ENCODE peak calls at places on chromosomes 1 and 21, in four cellular contexts. Z, R, F and Y are unnamed samples.
A peak's percentile ranks its signal among the peaks of the same experiment; 100 is the strongest.

GRCh38 chr1:172717722-172718455 is 59.0 kb downstream of the FASLG start:
- DNase-seq in F (peak; percentile 11), Z (no peak), R (no peak), Y (no peak)

GRCh38 chr1:181475580-181475979 is 7.7 kb upstream of the CACNA1E start:
- DNase-seq in Z (no peak), F (no peak), R (no peak), Y (no peak)

GRCh38 chr1:210072129-210072528 is 134.1 kb downstream of the SYT14 start:
- DNase-seq in R (peak; percentile 53), F (peak; percentile 15), Z (no peak), Y (no peak)

GRCh38 chr21:26070822-26071425 is 99.6 kb downstream of the APP start:
- DNase-seq in Z (peak; percentile 64), R (peak; percentile 90), F (peak; percentile 78), Y (peak; percentile 15)

GRCh38 chr1:208066583-208066982 is 155.7 kb upstream of the CD34 start:
- DNase-seq in F (no peak), Z (no peak), R (no peak), Y (no peak)

GRCh38 chr21:35743571-35743970 is 316.8 kb downstream of the SETD4 start:
- DNase-seq in Z (no peak), R (no peak), F (peak; percentile 43), Y (no peak)

GRCh38 chr21:34889287-34889536 is 159.9 kb downstream of the RUNX1 start:
- DNase-seq in R (peak; percentile 62), F (peak; percentile 74), Z (peak; percentile 78), Y (no peak)

GRCh38 chr1:158396646-158397045 is 2.6 kb downstream of the OR10T2 start:
- DNase-seq in R (no peak), Z (no peak), F (no peak), Y (peak; percentile 46)

DNA sequence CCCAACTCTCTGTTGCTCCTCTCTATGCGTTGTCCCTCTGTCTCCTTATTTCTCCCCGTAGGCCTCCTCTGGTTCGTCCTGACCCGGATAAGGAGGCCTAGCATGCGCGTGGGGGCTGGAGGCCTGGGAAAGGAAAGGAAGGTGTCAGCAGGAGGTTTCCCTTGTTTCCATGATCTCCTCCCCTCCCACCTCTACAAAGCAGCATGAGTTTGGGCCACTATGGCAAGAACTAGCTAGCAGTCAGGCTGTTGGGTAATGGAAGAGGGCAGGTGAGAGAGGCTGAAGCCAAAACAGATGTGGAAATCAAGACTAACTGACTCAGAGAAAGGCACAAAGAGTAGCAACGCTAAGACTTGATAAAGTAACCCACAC is 687 bp upstream of the SEMA6C start:
- DNase-seq in Z (no peak), R (no peak), F (peak; percentile 50), Y (no peak)
- H3K4me3 ChIP-seq in Z (peak overlapping the region; percentile 88), R (peak overlapping the region; percentile 86), F (peak overlapping the region; percentile 66), Y (peak overlapping the region; percentile 67)

GRCh38 chr1:223142795-223143759 is at the start of gene TLR5:
- DNase-seq in R (peak; percentile 84), F (peak; percentile 18), Z (peak; percentile 95), Y (no peak)
- TF ChIP-seq CTCF in R (peak; percentile 78), F (peak; percentile 50), Z (peak; percentile 74), Y (peak; percentile 78)

GRCh38 chr1:230869499-230869898 is 1.2 kb upstream of the C1orf198 start:
- DNase-seq in F (no peak), R (no peak), Z (no peak), Y (no peak)
- H3K4me3 ChIP-seq in F (no peak overlapping the region), R (peak overlapping the region; percentile 81), Z (peak overlapping the region; percentile 85), Y (peak overlapping the region; percentile 60)

DNA sequence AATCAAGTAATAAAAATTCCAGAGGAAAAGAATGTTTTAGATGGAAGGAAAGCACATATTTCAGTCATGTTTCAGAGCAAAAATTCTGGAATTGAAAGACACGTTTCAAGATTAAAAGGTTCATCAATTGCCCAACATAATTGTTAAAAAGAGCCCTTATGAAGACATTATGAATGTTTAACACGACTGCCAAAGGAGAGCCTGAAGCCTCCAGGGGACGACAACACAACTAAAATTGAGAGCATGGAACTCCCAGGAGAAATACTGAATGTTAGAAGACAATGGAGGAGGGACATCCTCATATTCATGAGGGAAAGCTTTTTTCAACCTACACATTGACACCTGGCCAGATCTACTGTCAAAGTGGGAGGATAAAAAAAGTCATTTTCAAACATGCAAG is 16.0 kb downstream of the OR2T11 start:
- DNase-seq in F (peak; percentile 31), Z (peak; percentile 57), R (peak; percentile 89), Y (no peak)
- TF ChIP-seq CTCF in F (peak; percentile 44), Z (peak; percentile 60), R (peak; percentile 91), Y (peak; percentile 91)

GRCh38 chr1:226741009-226741408 is 1.9 kb upstream of the ITPKB start:
- DNase-seq in F (no peak), R (no peak), Z (no peak), Y (no peak)

GRCh38 chr1:226738421-226738994 is 574 bp downstream of the ITPKB start:
- DNase-seq in Z (peak; percentile 65), R (peak; percentile 62), F (peak; percentile 23), Y (no peak)

GRCh38 chr1:226738995-226739695 is at the start of gene ITPKB:
- DNase-seq in F (peak; percentile 78), Z (peak; percentile 55), R (peak; percentile 73), Y (no peak)

GRCh38 chr1:226737819-226738420 is 1.2 kb downstream of the ITPKB start:
- DNase-seq in F (peak; percentile 41), Z (peak; percentile 71), R (peak; percentile 48), Y (no peak)

GRCh38 chr1:226739696-226740065 is 599 bp upstream of the ITPKB start:
- DNase-seq in Z (no peak), F (no peak), R (no peak), Y (no peak)
- H3K4me3 ChIP-seq in Z (peak overlapping the region; percentile 98), F (no peak overlapping the region), R (peak overlapping the region; percentile 86), Y (peak overlapping the region; percentile 66)

GRCh38 chr1:71193153-71193552 is 112.3 kb upstream of the ZRANB2 start:
- DNase-seq in R (no peak), F (peak; percentile 56), Z (no peak), Y (no peak)

GRCh38 chr1:71191520-71191919 is 110.7 kb upstream of the ZRANB2 start:
- DNase-seq in Z (no peak), F (no peak), R (no peak), Y (no peak)

GRCh38 chr1:71196685-71197084 is 115.8 kb upstream of the ZRANB2 start:
- DNase-seq in F (peak; percentile 39), R (peak; percentile 56), Z (no peak), Y (no peak)

GRCh38 chr1:71190843-71191242 is 110.0 kb upstream of the ZRANB2 start:
- DNase-seq in R (no peak), Z (no peak), F (no peak), Y (no peak)
- TF ChIP-seq CTCF in R (no peak), Z (no peak), F (no peak), Y (no peak)

GRCh38 chr1:247375747-247376146 is 40.2 kb upstream of the NLRP3 start:
- DNase-seq in Z (no peak), F (no peak), R (no peak), Y (no peak)
- H3K4me3 ChIP-seq in Z (no peak overlapping the region), F (no peak overlapping the region), R (no peak overlapping the region), Y (no peak overlapping the region)

GRCh38 chr1:160282807-160283206 is 2.1 kb downstream of the PEX19 start:
- DNase-seq in R (no peak), F (no peak), Z (no peak), Y (no peak)
- TF ChIP-seq CTCF in R (no peak), F (no peak), Z (no peak), Y (peak; percentile 14)